ENCODE peak calls at places on chromosomes 16 and 17, in eight cellular contexts. T, C, J, Q, F, H, Y and X are unnamed samples.
A peak's percentile ranks its signal among the peaks of the same experiment; 100 is the strongest.

GRCh38 chr16:68393333-68393732 is 55.0 kb downstream of the SMPD3 start:
- DNase-seq in T (no peak), C (no peak), J (no peak), Q (no peak), F (no peak), H (no peak), Y (no peak), X (no peak)

GRCh38 chr17:36602030-36602737 is 801 bp downstream of the MRM1 start:
- DNase-seq in T (peak; percentile 7), C (no peak), J (peak; percentile 12), Q (no peak), F (no peak), H (no peak), Y (peak; percentile 29), X (peak; percentile 23)

GRCh38 chr17:83193336-83194188 is 114.2 kb downstream of the METRNL start:
- DNase-seq in T (no peak), C (no peak), J (no peak), Q (no peak), F (no peak), H (no peak), Y (peak; percentile 89), X (peak; percentile 33)

GRCh38 chr16:28549301-28549899 is 4.3 kb upstream of the SGF29 start:
- DNase-seq in T (no peak), C (peak; percentile 49), J (no peak), Q (no peak), F (no peak), H (peak; percentile 9), Y (peak; percentile 76), X (peak; percentile 4)

GRCh38 chr16:8647721-8648318 is 26.3 kb downstream of the METTL22 start:
- DNase-seq in T (no peak), C (no peak), J (no peak), Q (no peak), F (no peak), H (no peak), Y (no peak), X (no peak)

GRCh38 chr17:2250140-2251095 is 53.2 kb downstream of the SMG6 start:
- DNase-seq in T (no peak), C (peak; percentile 48), J (no peak), Q (no peak), F (no peak), H (no peak), Y (no peak), X (no peak)

GRCh38 chr17:57035971-57036481 is 49.0 kb upstream of the AKAP1 start:
- DNase-seq in T (peak; percentile 97), C (no peak), J (peak; percentile 49), Q (no peak), F (peak; percentile 85), H (no peak), Y (no peak), X (no peak)

GRCh38 chr16:85159226-85159980 is 47.1 kb upstream of the CIBAR2 start:
- DNase-seq in T (no peak), C (no peak), J (no peak), Q (no peak), F (no peak), H (no peak), Y (no peak), X (no peak)

GRCh38 chr16:72242757-72243156 is 70.8 kb upstream of the PMFBP1 start:
- DNase-seq in T (no peak), C (no peak), J (no peak), Q (no peak), F (no peak), H (no peak), Y (no peak), X (no peak)

GRCh38 chr17:65856865-65857264 is 295.4 kb upstream of the AXIN2 start:
- DNase-seq in T (no peak), C (no peak), J (no peak), Q (no peak), F (no peak), H (no peak), Y (no peak), X (no peak)

GRCh38 chr17:76082326-76083251 is 3.6 kb downstream of the ZACN start:
- DNase-seq in T (peak; percentile 8), C (no peak), J (no peak), Q (no peak), F (no peak), H (no peak), Y (no peak), X (no peak)

GRCh38 chr17:77877019-77877418 is 81.5 kb upstream of the TNRC6C start:
- DNase-seq in T (no peak), C (no peak), J (no peak), Q (no peak), F (no peak), H (no peak), Y (no peak), X (no peak)

GRCh38 chr16:7871371-7871770 is 538.7 kb downstream of the RBFOX1 start:
- DNase-seq in T (no peak), C (no peak), J (no peak), Q (no peak), F (no peak), H (no peak), Y (no peak), X (no peak)

GRCh38 chr16:54462151-54462651 is 175.6 kb upstream of the IRX3 start:
- DNase-seq in T (no peak), C (peak; percentile 70), J (no peak), Q (no peak), F (no peak), H (peak; percentile 48), Y (no peak), X (peak; percentile 66)

GRCh38 chr16:2449118-2449517 is 10.8 kb upstream of the TEDC2 start:
- DNase-seq in T (no peak), C (no peak), J (no peak), Q (no peak), F (no peak), H (no peak), Y (no peak), X (no peak)

GRCh38 chr17:83103200-83103937 is 24.0 kb downstream of the METRNL start:
- DNase-seq in T (peak; percentile 16), C (no peak), J (no peak), Q (no peak), F (peak; percentile 89), H (no peak), Y (no peak), X (no peak)

GRCh38 chr17:29563816-29564215 is 3.0 kb downstream of the ABHD15 start:
- DNase-seq in T (no peak), C (no peak), J (no peak), Q (no peak), F (no peak), H (no peak), Y (no peak), X (no peak)

GRCh38 chr17:48561894-48562810 is 16.0 kb downstream of the HOXB4 start:
- DNase-seq in T (no peak), C (peak; percentile 51), J (no peak), Q (no peak), F (no peak), H (peak; percentile 32), Y (no peak), X (no peak)

GRCh38 chr17:28811594-28812135 is 30.9 kb downstream of the FAM222B start:
- DNase-seq in T (peak; percentile 28), C (no peak), J (no peak), Q (no peak), F (peak; percentile 29), H (peak; percentile 68), Y (peak; percentile 44), X (no peak)